ENCODE peak calls at places on chromosomes 1 and 21, in six cellular contexts. G, V, D, W, C and Y are unnamed samples.

GRCh38 chr1:93346472-93346991 is 825 bp downstream of the DR1 start:
- DNase-seq in V (no peak), G (peak), W (peak), C (peak), D (no peak), Y (peak)

GRCh38 chr21:41147096-41147978 is 20.6 kb upstream of the BACE2 start:
- DNase-seq in G (no peak), D (no peak), C (no peak), V (no peak), W (no peak), Y (no peak)

GRCh38 chr1:84208935-84209334 is 64.9 kb downstream of the PRKACB start:
- DNase-seq in W (no peak), V (no peak), C (no peak), D (no peak), G (no peak), Y (no peak)

GRCh38 chr1:203796223-203796747 is 862 bp downstream of the ZBED6 start:
- DNase-seq in G (no peak), D (peak), V (no peak), C (peak), W (peak), Y (no peak)

GRCh38 chr1:157482174-157482573 is 70.1 kb downstream of the FCRL5 start:
- DNase-seq in D (no peak), G (no peak), V (no peak), C (no peak), W (no peak), Y (no peak)

GRCh38 chr21:45655071-45655470 is 11.5 kb downstream of the PCBP3 start:
- DNase-seq in G (no peak), W (peak), C (peak), V (no peak), D (no peak), Y (no peak)

GRCh38 chr1:179298952-179299351 is 5.4 kb downstream of the SOAT1 start:
- DNase-seq in V (no peak), D (no peak), C (no peak), W (no peak), G (no peak), Y (no peak)

GRCh38 chr1:214026985-214027384 is 39.2 kb downstream of the PROX1 start:
- DNase-seq in C (no peak), G (no peak), V (peak), D (peak), W (no peak), Y (no peak)

GRCh38 chr1:9840176-9840575 is 16.4 kb upstream of the CLSTN1 start:
- DNase-seq in C (no peak), W (no peak), G (no peak), D (no peak), V (no peak), Y (no peak)

GRCh38 chr1:171899838-171900237 is 58.5 kb downstream of the DNM3 start:
- DNase-seq in C (no peak), G (no peak), D (no peak), V (no peak), W (no peak), Y (no peak)

GRCh38 chr1:244057474-244058385 is 6.6 kb downstream of the ZBTB18 start:
- DNase-seq in D (no peak), W (no peak), C (no peak), G (no peak), V (no peak), Y (peak)

GRCh38 chr1:192104852-192105251 is 53.4 kb upstream of the RGS18 start:
- DNase-seq in G (no peak), V (no peak), C (peak), D (no peak), W (peak), Y (peak)

GRCh38 chr1:208988811-208989222 is 594.7 kb upstream of the CAMK1G start:
- DNase-seq in V (no peak), D (no peak), G (no peak), C (peak), W (no peak), Y (no peak)

GRCh38 chr21:46317710-46318463 is 5.8 kb downstream of the C21orf58 start:
- DNase-seq in D (peak), C (no peak), W (no peak), V (no peak), G (no peak), Y (peak)

GRCh38 chr1:232826318-232826717 is 21.1 kb downstream of the MAP10 start:
- DNase-seq in C (no peak), D (no peak), W (no peak), V (no peak), G (no peak), Y (no peak)

GRCh38 chr1:232831895-232832294 is 26.7 kb downstream of the MAP10 start:
- DNase-seq in G (no peak), D (no peak), V (no peak), W (no peak), C (no peak), Y (no peak)

GRCh38 chr1:232833966-232834535 is 28.8 kb downstream of the MAP10 start:
- DNase-seq in G (no peak), W (no peak), C (no peak), V (no peak), D (no peak), Y (no peak)

GRCh38 chr1:232830661-232831060 is 25.4 kb downstream of the MAP10 start:
- DNase-seq in G (no peak), D (no peak), W (no peak), V (no peak), C (no peak), Y (no peak)
- H2AFZ ChIP-seq in G (no peak), D (no peak), W (no peak), V (no peak), C (no peak), Y (no peak)

DNA sequence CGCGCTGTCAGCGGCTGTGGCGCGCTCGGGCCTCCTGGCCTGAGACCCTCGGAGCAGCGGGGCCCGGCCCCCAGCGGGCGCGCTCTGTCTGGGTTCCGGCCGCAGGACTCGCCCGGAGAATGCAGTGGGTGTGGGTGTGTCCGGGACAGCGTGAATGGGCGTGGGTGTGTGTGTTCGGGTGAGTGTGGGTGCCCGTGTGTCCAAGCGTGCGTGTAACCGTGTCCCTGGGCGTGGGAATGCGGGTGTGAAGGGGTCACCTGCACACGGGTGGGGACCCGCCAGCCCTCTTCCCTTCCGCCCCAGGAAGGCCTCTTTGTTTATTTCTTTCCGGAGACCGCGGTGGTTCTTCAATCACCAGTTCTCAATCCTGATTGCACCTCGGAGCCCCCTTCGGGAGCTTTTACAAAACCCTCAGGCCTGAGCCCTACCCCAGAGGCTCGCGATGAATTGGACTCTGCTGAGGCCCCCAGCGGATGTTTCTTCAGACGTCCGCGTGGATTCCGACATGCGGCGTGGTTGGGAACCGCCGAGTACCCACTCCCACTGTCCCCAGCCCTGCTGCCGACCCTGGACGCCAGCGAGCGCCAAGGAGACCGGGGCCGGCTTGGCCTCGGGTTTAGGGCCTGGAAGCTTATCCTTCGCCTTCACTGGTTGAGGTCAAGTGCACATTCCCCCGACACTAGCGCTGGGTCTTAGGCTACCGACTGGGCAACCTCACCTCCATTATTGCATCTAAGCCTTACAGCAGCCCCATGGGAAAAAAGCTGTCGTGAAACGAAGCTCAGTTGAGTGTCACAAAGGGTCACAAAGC is 19.3 kb downstream of the SERTAD4 start:
- DNase-seq in W (no peak), C (no peak), V (no peak), G (no peak), D (peak), Y (no peak)
- H2BK120ac ChIP-seq in W (no peak), C (peak), V (peak), G (no peak), D (peak), Y (peak)

GRCh38 chr1:54114955-54115354 is 37.8 kb downstream of the CDCP2 start:
- DNase-seq in W (no peak), C (peak), D (no peak), G (no peak), V (no peak), Y (no peak)
- H4K91ac ChIP-seq in W (no peak), C (no peak), D (no peak), G (no peak), V (no peak), Y (no peak)

DNA sequence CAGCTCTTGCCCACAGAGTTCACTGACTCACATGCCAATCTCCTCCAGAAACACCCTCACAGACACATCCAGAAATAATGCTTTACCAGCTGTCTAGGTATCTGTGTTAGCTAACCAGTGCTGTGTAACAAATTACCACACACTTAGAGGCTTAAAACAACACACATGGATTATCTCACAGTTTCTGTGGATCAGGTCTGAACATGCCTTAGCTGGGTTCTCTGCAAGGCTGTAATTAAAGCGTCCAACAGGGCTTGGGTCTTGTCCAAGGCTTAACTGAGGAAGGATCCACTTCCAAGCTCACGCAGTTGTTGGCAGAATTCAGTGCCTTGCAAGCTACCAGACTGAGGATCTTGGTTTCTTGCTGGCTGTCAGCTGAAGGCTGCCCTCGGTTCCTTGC is 92.5 kb upstream of the RGS4 start:
- DNase-seq in G (no peak), D (no peak), V (no peak), C (no peak), W (no peak), Y (no peak)
- H2AFZ ChIP-seq in G (no peak), D (no peak), V (no peak), C (no peak), W (peak), Y (no peak)

GRCh38 chr1:43452789-43453441 is 816 bp downstream of the HYI start:
- DNase-seq in D (peak), V (no peak), C (peak), W (peak), G (peak), Y (peak)
- H2BK120ac ChIP-seq in D (no peak), V (no peak), C (peak), W (peak), G (no peak), Y (peak)

DNA sequence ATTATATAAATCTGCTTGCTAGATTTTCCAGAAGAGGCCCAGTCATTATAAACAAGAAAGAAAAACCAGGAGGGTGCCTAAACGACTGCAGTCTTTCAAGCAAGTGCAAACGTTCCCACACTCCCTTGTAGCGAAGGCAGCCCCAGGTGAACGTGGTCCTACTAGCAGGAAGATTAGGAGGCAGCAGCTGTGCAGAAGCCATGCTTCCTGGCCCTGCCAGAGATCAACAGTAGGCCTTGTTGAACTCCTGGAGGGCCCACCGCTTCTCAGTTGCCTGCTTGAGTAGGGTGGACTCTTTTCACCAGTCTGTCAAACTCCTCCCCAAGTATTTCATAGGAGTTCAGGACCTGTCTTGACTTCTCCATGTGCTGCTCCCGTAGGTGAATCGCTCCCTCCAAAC is 163.0 kb upstream of the GORAB start:
- DNase-seq in V (no peak), D (no peak), C (no peak), G (no peak), W (no peak), Y (no peak)
- H4K91ac ChIP-seq in V (no peak), D (no peak), C (no peak), G (no peak), W (no peak), Y (no peak)

GRCh38 chr1:41683681-41684500 is 199.4 kb upstream of the EDN2 start:
- DNase-seq in V (no peak), G (no peak), C (peak), W (peak), D (no peak), Y (no peak)
- H2AFZ ChIP-seq in V (no peak), G (no peak), C (no peak), W (peak), D (no peak), Y (no peak)

GRCh38 chr1:60547821-60548220 is 474.3 kb upstream of the C1orf87 start:
- DNase-seq in D (no peak), W (no peak), C (no peak), V (no peak), G (no peak), Y (no peak)
- H2BK120ac ChIP-seq in D (no peak), W (no peak), C (no peak), V (no peak), G (no peak), Y (no peak)

GRCh38 chr1:17632541-17633193 is 93.2 kb downstream of the ARHGEF10L start:
- DNase-seq in C (no peak), W (peak), V (no peak), D (no peak), G (no peak), Y (no peak)
- H4K91ac ChIP-seq in C (no peak), W (no peak), V (no peak), D (no peak), G (no peak), Y (no peak)

GRCh38 chr1:201274616-201275265 is 8.6 kb upstream of the PKP1 start:
- DNase-seq in D (no peak), V (no peak), G (no peak), C (no peak), W (no peak), Y (peak)
- H2AFZ ChIP-seq in D (no peak), V (no peak), G (no peak), C (no peak), W (peak), Y (no peak)